ENCODE peak calls at places on chromosome 4, in ten cellular contexts. H is MCF 10A, L is bronchial epithelial cell, N is epithelial cell of esophagus, I is BE2C, T is WERI-Rb-1, Y is H9, C is tibial artery, X is ascending aorta, W is omental fat pad. G is an unnamed sample.

GRCh38 chr4:143773998-143774898 is 73.8 kb upstream of the FREM3 start:
- DNase-seq in T (peak), X (no peak), N (peak), H (peak), W (peak), I (peak), C (peak), Y (peak), L (peak), G (peak)

GRCh38 chr4:100302061-100303026 is 112.1 kb upstream of the DDIT4L start:
- DNase-seq in C (no peak), X (no peak), N (no peak), I (no peak), Y (no peak), T (no peak), H (no peak), W (no peak), L (no peak), G (no peak)

GRCh38 chr4:31557444-31557843 is 837.3 kb downstream of the PCDH7 start:
- DNase-seq in Y (no peak), X (no peak), N (peak), W (no peak), L (peak), H (peak), C (no peak), T (no peak), I (no peak), G (no peak)

GRCh38 chr4:124854968-124855367 is 142.4 kb upstream of the ANKRD50 start:
- DNase-seq in Y (no peak), W (no peak), I (no peak), X (no peak), L (peak), T (no peak), C (no peak), H (no peak), N (peak), G (no peak)

GRCh38 chr4:167713756-167714155 is 378.6 kb upstream of the ANXA10 start:
- DNase-seq in N (peak), Y (no peak), W (no peak), I (no peak), T (no peak), L (peak), X (no peak), C (no peak), H (no peak), G (no peak)

GRCh38 chr4:26455571-26455970 is 34.7 kb downstream of the CCKAR start:
- DNase-seq in L (no peak), I (no peak), T (no peak), X (no peak), H (no peak), W (no peak), N (no peak), C (no peak), Y (no peak), G (no peak)

GRCh38 chr4:72846280-72847111 is 223.0 kb downstream of the COX18 start:
- DNase-seq in Y (peak), W (no peak), L (peak), X (no peak), N (peak), H (peak), T (peak), C (no peak), I (no peak), G (peak)

GRCh38 chr4:169720529-169720928 is 37.2 kb downstream of the HPF1 start:
- DNase-seq in I (no peak), N (no peak), Y (no peak), T (no peak), C (no peak), H (no peak), W (no peak), L (no peak), X (no peak), G (no peak)

GRCh38 chr4:54065282-54066087 is 1.1 kb upstream of the CHIC2 start:
- DNase-seq in C (no peak), L (peak), T (no peak), X (no peak), N (peak), Y (no peak), W (no peak), I (no peak), H (no peak), G (no peak)

GRCh38 chr4:134906404-134907023 is 704.9 kb upstream of the PABPC4L start:
- DNase-seq in Y (peak), W (no peak), N (peak), T (peak), H (peak), X (no peak), L (peak), I (peak), C (no peak), G (no peak)

GRCh38 chr4:165398570-165398969 is 19.8 kb downstream of the CPE start:
- DNase-seq in X (no peak), W (no peak), I (no peak), Y (no peak), C (no peak), L (peak), H (peak), N (peak), T (peak), G (peak)

GRCh38 chr4:39046243-39046642 is 14.0 kb upstream of the TMEM156 start:
- DNase-seq in Y (no peak), C (no peak), T (no peak), I (no peak), H (peak), W (no peak), N (peak), L (peak), X (no peak), G (no peak)

GRCh38 chr4:133483600-133484246 is 334.6 kb downstream of the PCDH10 start:
- DNase-seq in N (peak), C (no peak), I (peak), W (no peak), L (peak), H (peak), X (no peak), T (peak), Y (no peak), G (no peak)

GRCh38 chr4:177201614-177202013 is 108.1 kb upstream of the NEIL3 start:
- DNase-seq in Y (no peak), L (no peak), W (no peak), C (no peak), X (no peak), H (no peak), N (no peak), T (no peak), I (no peak), G (no peak)

GRCh38 chr4:94395541-94395940 is 52.9 kb upstream of the HPGDS start:
- DNase-seq in L (peak), H (no peak), T (no peak), Y (no peak), X (no peak), I (no peak), C (no peak), W (no peak), N (peak), G (no peak)

GRCh38 chr4:140756292-140757219 is at the start of gene TBC1D9:
- DNase-seq in T (peak), L (peak), Y (peak), H (peak), C (peak), W (peak), I (peak), N (peak), X (peak), G (peak)

GRCh38 chr4:71241467-71242401 is 97.1 kb upstream of the SLC4A4 start:
- DNase-seq in T (no peak), Y (no peak), L (no peak), C (no peak), W (no peak), I (no peak), X (no peak), H (peak), N (no peak), G (no peak)

GRCh38 chr4:189029961-189030360 is 890.7 kb downstream of the TRIML1 start:
- DNase-seq in C (no peak), H (no peak), L (no peak), T (no peak), Y (no peak), X (no peak), W (no peak), N (no peak), I (no peak), G (no peak)

GRCh38 chr4:118363166-118363565 is 10.4 kb upstream of the PRSS12 start:
- DNase-seq in X (no peak), W (no peak), H (no peak), Y (no peak), N (no peak), T (no peak), C (no peak), L (no peak), I (no peak), G (no peak)

GRCh38 chr4:102343964-102344519 is 1.2 kb downstream of the SLC39A8 start:
- DNase-seq in X (no peak), Y (no peak), H (peak), L (peak), T (no peak), C (no peak), N (peak), W (no peak), I (no peak), G (no peak)

GRCh38 chr4:38949416-38950051 is 81.9 kb downstream of the FAM114A1 start:
- DNase-seq in X (no peak), W (no peak), H (no peak), C (no peak), L (peak), I (no peak), Y (no peak), T (no peak), N (peak), G (no peak)

GRCh38 chr4:158769175-158769831 is 477 bp downstream of the FNIP2 start:
- DNase-seq in T (peak), Y (peak), N (peak), C (peak), I (peak), H (peak), X (no peak), W (no peak), L (peak), G (peak)

GRCh38 chr4:139246166-139246565 is 33.9 kb downstream of the MGARP start:
- DNase-seq in W (no peak), X (no peak), Y (no peak), T (no peak), N (no peak), I (no peak), L (no peak), C (no peak), H (no peak), G (no peak)

GRCh38 chr4:128322986-128323385 is 35.4 kb upstream of the PGRMC2 start:
- DNase-seq in W (no peak), I (no peak), T (no peak), N (peak), H (peak), C (no peak), X (no peak), L (peak), Y (no peak), G (no peak)

GRCh38 chr4:104129243-104129642 is 365.5 kb downstream of the CXXC4 start:
- DNase-seq in C (no peak), Y (no peak), W (no peak), H (no peak), L (no peak), N (no peak), X (no peak), T (no peak), I (no peak), G (no peak)

GRCh38 chr4:147704846-147705245 is 20.9 kb upstream of the PRMT9 start:
- DNase-seq in H (no peak), T (no peak), I (no peak), C (no peak), Y (no peak), W (no peak), L (no peak), N (no peak), X (no peak), G (no peak)

GRCh38 chr4:147714575-147715401 is 17.1 kb upstream of the ARHGAP10 start:
- DNase-seq in L (peak), Y (no peak), I (no peak), H (peak), W (no peak), N (peak), X (no peak), T (no peak), C (peak), G (no peak)

GRCh38 chr4:147707892-147708672 is 23.8 kb upstream of the ARHGAP10 start:
- DNase-seq in N (peak), I (peak), L (peak), X (no peak), W (peak), H (peak), T (peak), C (peak), Y (no peak), G (peak)

GRCh38 chr4:147709999-147710398 is 21.9 kb upstream of the ARHGAP10 start:
- DNase-seq in H (no peak), Y (no peak), I (no peak), L (no peak), X (no peak), N (peak), C (no peak), T (no peak), W (no peak), G (no peak)
- TF ChIP-seq CTCF in H (no peak), Y (no peak), I (no peak), L (no peak), X (no peak), N (no peak), C (no peak), T (no peak), W (no peak), G (no peak)

DNA sequence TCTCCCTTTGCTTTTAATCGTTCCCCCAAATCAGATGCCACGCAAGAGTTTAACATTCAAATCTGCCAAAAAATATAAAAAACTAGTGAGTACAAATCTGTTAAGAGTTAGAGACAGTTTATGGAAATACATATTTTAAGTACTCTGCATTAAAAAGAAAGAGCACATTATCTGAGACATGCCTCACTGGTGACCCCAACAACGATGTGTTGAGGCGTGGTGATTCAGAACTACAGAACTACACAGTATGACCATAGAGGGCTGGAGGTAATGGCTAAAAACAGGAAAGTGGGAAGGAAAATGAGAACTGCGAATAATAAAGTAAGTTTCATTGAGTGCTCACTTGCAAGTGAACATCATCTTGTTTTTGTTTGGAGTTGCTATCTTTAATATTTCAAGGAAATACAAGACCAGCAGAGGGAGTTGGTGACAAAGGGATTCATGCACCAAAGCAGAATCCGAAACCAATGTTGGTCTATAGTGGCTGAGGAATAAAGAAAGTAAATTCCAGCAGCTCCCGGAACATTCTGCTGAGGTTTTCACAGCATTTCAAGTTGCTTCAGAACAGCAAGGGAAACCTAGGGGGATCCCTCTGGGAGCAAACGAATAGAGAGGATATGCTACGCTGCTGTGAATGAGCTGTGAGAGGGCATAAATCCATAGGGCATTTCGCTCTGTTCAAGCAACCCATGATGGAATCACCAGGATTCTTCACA is 92.2 kb downstream of the DCHS2 start:
- DNase-seq in W (no peak), I (no peak), C (no peak), X (no peak), L (peak), T (no peak), H (peak), N (peak), Y (no peak), G (no peak)
- TF ChIP-seq CTCF in W (no peak), I (peak), C (peak), X (no peak), L (peak), T (no peak), H (peak), N (peak), Y (peak), G (peak)

GRCh38 chr4:173536808-173537429 is 6.9 kb upstream of the HAND2 start:
- DNase-seq in N (no peak), C (no peak), I (peak), Y (peak), W (no peak), L (no peak), T (no peak), X (no peak), H (peak), G (no peak)
- TF ChIP-seq CTCF in N (no peak), C (no peak), I (peak), Y (peak), W (no peak), L (no peak), T (peak), X (no peak), H (no peak), G (peak)

GRCh38 chr4:164288578-164288977 is 465.4 kb upstream of the SMIM31 start:
- DNase-seq in W (no peak), C (no peak), Y (no peak), T (no peak), H (no peak), N (no peak), X (no peak), I (no peak), L (no peak), G (no peak)
- TF ChIP-seq CTCF in W (no peak), C (no peak), Y (no peak), T (no peak), H (no peak), N (no peak), X (no peak), I (no peak), L (no peak), G (no peak)